ENCODE peak calls at places on chromosomes 1 and 21, in seven cellular contexts. One of them, this sample, is unnamed. For H3K36me3, the result is how much of the 10 kb centered on the place peaks cover.

GRCh38 chr1:34389974-34390373 is 213.3 kb downstream of the C1orf94 start:
- DNase-seq in CD8-positive, alpha-beta memory T cell: no peak
- DNase-seq in endodermal cell: no peak
- DNase-seq in thyroid gland: no peak
- DNase-seq in OCI-LY7: no peak
- DNase-seq in GM23248: no peak
- DNase-seq in IMR-90: no peak
- DNase-seq in this sample: no peak

GRCh38 chr1:169113613-169114119 is 7.2 kb downstream of the ATP1B1 start:
- DNase-seq in CD8-positive, alpha-beta memory T cell: no peak
- DNase-seq in endodermal cell: peak
- DNase-seq in GM23248: peak
- DNase-seq in IMR-90: peak
- DNase-seq in thyroid gland: no peak
- DNase-seq in OCI-LY7: peak
- DNase-seq in this sample: no peak

GRCh38 chr1:184060316-184060715 is 8.8 kb downstream of the TSEN15 start:
- DNase-seq in GM23248: peak
- DNase-seq in IMR-90: peak
- DNase-seq in CD8-positive, alpha-beta memory T cell: no peak
- DNase-seq in endodermal cell: no peak
- DNase-seq in OCI-LY7: no peak
- DNase-seq in thyroid gland: no peak
- DNase-seq in this sample: no peak

GRCh38 chr1:38783659-38784229 is 75.8 kb downstream of the RRAGC start:
- DNase-seq in IMR-90: no peak
- DNase-seq in OCI-LY7: no peak
- DNase-seq in CD8-positive, alpha-beta memory T cell: no peak
- DNase-seq in thyroid gland: no peak
- DNase-seq in GM23248: no peak
- DNase-seq in endodermal cell: no peak
- DNase-seq in this sample: no peak

GRCh38 chr1:156675715-156676311 is 1.4 kb downstream of the NES start:
- DNase-seq in IMR-90: peak
- DNase-seq in thyroid gland: no peak
- DNase-seq in CD8-positive, alpha-beta memory T cell: no peak
- DNase-seq in OCI-LY7: no peak
- DNase-seq in GM23248: no peak
- DNase-seq in endodermal cell: peak
- DNase-seq in this sample: no peak

GRCh38 chr1:240435996-240436566 is 175.9 kb downstream of the GREM2 start:
- DNase-seq in CD8-positive, alpha-beta memory T cell: no peak
- DNase-seq in thyroid gland: no peak
- DNase-seq in OCI-LY7: no peak
- DNase-seq in IMR-90: peak
- DNase-seq in endodermal cell: no peak
- DNase-seq in GM23248: no peak
- DNase-seq in this sample: no peak

GRCh38 chr1:155062702-155063411 is 683 bp upstream of the EFNA4 start:
- DNase-seq in GM23248: peak
- DNase-seq in CD8-positive, alpha-beta memory T cell: peak
- DNase-seq in thyroid gland: peak
- DNase-seq in IMR-90: peak
- DNase-seq in endodermal cell: peak
- DNase-seq in OCI-LY7: peak
- DNase-seq in this sample: peak

GRCh38 chr1:45934947-45935346 is 131.5 kb downstream of the MAST2 start:
- DNase-seq in thyroid gland: no peak
- DNase-seq in CD8-positive, alpha-beta memory T cell: no peak
- DNase-seq in endodermal cell: no peak
- DNase-seq in OCI-LY7: peak
- DNase-seq in IMR-90: no peak
- DNase-seq in GM23248: no peak
- DNase-seq in this sample: no peak

GRCh38 chr1:4825841-4826450 is 171.5 kb downstream of the AJAP1 start:
- DNase-seq in CD8-positive, alpha-beta memory T cell: no peak
- DNase-seq in thyroid gland: peak
- DNase-seq in endodermal cell: peak
- DNase-seq in OCI-LY7: peak
- DNase-seq in IMR-90: no peak
- DNase-seq in GM23248: no peak
- DNase-seq in this sample: no peak

GRCh38 chr21:38440746-38441145 is 57.5 kb downstream of the ERG start:
- DNase-seq in CD8-positive, alpha-beta memory T cell: no peak
- DNase-seq in thyroid gland: no peak
- DNase-seq in GM23248: peak
- DNase-seq in IMR-90: peak
- DNase-seq in OCI-LY7: no peak
- DNase-seq in endodermal cell: no peak
- DNase-seq in this sample: no peak

GRCh38 chr1:172322219-172323061 is 98.0 kb upstream of the C1orf105 start:
- DNase-seq in GM23248: peak
- DNase-seq in OCI-LY7: no peak
- DNase-seq in endodermal cell: peak
- DNase-seq in thyroid gland: peak
- DNase-seq in IMR-90: peak
- DNase-seq in CD8-positive, alpha-beta memory T cell: no peak
- DNase-seq in this sample: peak

GRCh38 chr1:94143173-94143808 is 22.3 kb upstream of the ABCA4 start:
- DNase-seq in endodermal cell: no peak
- DNase-seq in OCI-LY7: no peak
- DNase-seq in thyroid gland: no peak
- DNase-seq in CD8-positive, alpha-beta memory T cell: no peak
- DNase-seq in GM23248: no peak
- DNase-seq in IMR-90: peak
- DNase-seq in this sample: no peak

GRCh38 chr1:94142583-94142982 is 21.6 kb upstream of the ABCA4 start:
- DNase-seq in thyroid gland: no peak
- DNase-seq in CD8-positive, alpha-beta memory T cell: no peak
- DNase-seq in endodermal cell: peak
- DNase-seq in IMR-90: no peak
- DNase-seq in GM23248: no peak
- DNase-seq in OCI-LY7: no peak
- DNase-seq in this sample: no peak

GRCh38 chr1:94143809-94144176 is 22.8 kb upstream of the ABCA4 start:
- DNase-seq in IMR-90: no peak
- DNase-seq in OCI-LY7: no peak
- DNase-seq in endodermal cell: no peak
- DNase-seq in CD8-positive, alpha-beta memory T cell: no peak
- DNase-seq in GM23248: no peak
- DNase-seq in thyroid gland: no peak
- DNase-seq in this sample: no peak

GRCh38 chr1:94144836-94145235 is 23.9 kb upstream of the ABCA4 start:
- DNase-seq in GM23248: no peak
- DNase-seq in thyroid gland: no peak
- DNase-seq in CD8-positive, alpha-beta memory T cell: no peak
- DNase-seq in IMR-90: no peak
- DNase-seq in endodermal cell: no peak
- DNase-seq in OCI-LY7: no peak
- DNase-seq in this sample: no peak

GRCh38 chr1:94142022-94142421 is 21.1 kb upstream of the ABCA4 start:
- DNase-seq in CD8-positive, alpha-beta memory T cell: no peak
- DNase-seq in OCI-LY7: no peak
- DNase-seq in thyroid gland: no peak
- DNase-seq in IMR-90: peak
- DNase-seq in endodermal cell: no peak
- DNase-seq in GM23248: peak
- DNase-seq in this sample: no peak
- H3K27ac ChIP-seq in CD8-positive, alpha-beta memory T cell: no peak
- H3K27ac ChIP-seq in OCI-LY7: no peak
- H3K27ac ChIP-seq in thyroid gland: no peak
- H3K27ac ChIP-seq in IMR-90: no peak
- H3K27ac ChIP-seq in endodermal cell: no peak
- H3K27ac ChIP-seq in GM23248: peak
- H3K27ac ChIP-seq in this sample: no peak

DNA sequence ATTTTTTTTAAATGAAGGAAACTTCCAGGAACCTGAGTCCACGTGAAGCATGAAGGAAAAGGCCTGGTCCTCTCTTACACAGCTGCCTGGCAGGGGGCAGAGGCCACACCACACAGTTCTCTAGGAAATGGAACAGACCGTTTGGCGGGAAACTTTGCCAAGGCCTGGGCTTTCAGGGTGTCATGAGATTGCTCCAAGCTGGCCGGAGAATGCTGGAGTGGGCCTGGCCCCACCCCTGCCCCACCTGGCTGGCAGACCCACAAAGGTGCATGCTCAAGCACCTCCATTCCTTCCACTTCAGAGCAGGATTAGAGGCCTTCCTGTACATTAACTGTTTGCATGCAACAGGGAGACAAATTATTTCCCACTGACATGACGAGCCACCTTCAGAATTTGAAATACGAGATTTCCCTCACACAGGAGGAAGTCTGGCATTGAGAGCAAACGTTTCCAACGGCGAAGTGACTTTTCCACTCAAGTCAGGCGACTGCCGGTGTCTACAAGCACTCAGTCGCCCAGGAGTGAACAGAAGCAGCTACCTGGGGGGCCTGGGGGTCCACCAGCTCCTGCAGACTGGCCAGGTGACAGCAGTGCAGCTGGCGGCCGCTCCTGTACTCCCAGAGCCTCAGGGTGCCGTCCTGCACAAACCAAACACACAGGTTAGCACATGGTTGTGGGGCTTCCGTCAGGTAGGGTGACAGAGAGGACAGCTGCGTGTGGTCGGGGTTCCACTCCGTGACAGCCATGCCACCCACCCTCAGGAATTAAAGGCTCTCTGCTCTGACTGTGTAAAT is 24.0 kb downstream of the WDR4 start:
- DNase-seq in CD8-positive, alpha-beta memory T cell: no peak
- DNase-seq in OCI-LY7: no peak
- DNase-seq in thyroid gland: peak
- DNase-seq in GM23248: no peak
- DNase-seq in IMR-90: no peak
- DNase-seq in endodermal cell: no peak
- DNase-seq in this sample: no peak
- H3K36me3 ChIP-seq in CD8-positive, alpha-beta memory T cell: under half
- H3K36me3 ChIP-seq in OCI-LY7: half or more
- H3K36me3 ChIP-seq in thyroid gland: under half
- H3K36me3 ChIP-seq in GM23248: under half
- H3K36me3 ChIP-seq in IMR-90: half or more
- H3K36me3 ChIP-seq in endodermal cell: half or more
- H3K36me3 ChIP-seq in this sample: under half

GRCh38 chr1:66282343-66282852 is 251.6 kb upstream of the SGIP1 start:
- DNase-seq in IMR-90: peak
- DNase-seq in endodermal cell: no peak
- DNase-seq in GM23248: peak
- DNase-seq in OCI-LY7: peak
- DNase-seq in thyroid gland: peak
- DNase-seq in CD8-positive, alpha-beta memory T cell: peak
- DNase-seq in this sample: peak

GRCh38 chr1:66283583-66284041 is 250.3 kb upstream of the SGIP1 start:
- DNase-seq in endodermal cell: no peak
- DNase-seq in GM23248: peak
- DNase-seq in CD8-positive, alpha-beta memory T cell: no peak
- DNase-seq in thyroid gland: no peak
- DNase-seq in IMR-90: peak
- DNase-seq in OCI-LY7: no peak
- DNase-seq in this sample: no peak

GRCh38 chr1:66284746-66285145 is 249.2 kb upstream of the SGIP1 start:
- DNase-seq in thyroid gland: no peak
- DNase-seq in IMR-90: no peak
- DNase-seq in CD8-positive, alpha-beta memory T cell: no peak
- DNase-seq in endodermal cell: no peak
- DNase-seq in GM23248: no peak
- DNase-seq in OCI-LY7: no peak
- DNase-seq in this sample: no peak

GRCh38 chr1:66282885-66283284 is 251.1 kb upstream of the SGIP1 start:
- DNase-seq in IMR-90: peak
- DNase-seq in CD8-positive, alpha-beta memory T cell: no peak
- DNase-seq in thyroid gland: no peak
- DNase-seq in endodermal cell: no peak
- DNase-seq in GM23248: peak
- DNase-seq in OCI-LY7: no peak
- DNase-seq in this sample: no peak

GRCh38 chr1:66281808-66282207 is 252.1 kb upstream of the SGIP1 start:
- DNase-seq in CD8-positive, alpha-beta memory T cell: no peak
- DNase-seq in thyroid gland: no peak
- DNase-seq in GM23248: no peak
- DNase-seq in IMR-90: no peak
- DNase-seq in endodermal cell: no peak
- DNase-seq in OCI-LY7: no peak
- DNase-seq in this sample: no peak
- H3K27ac ChIP-seq in CD8-positive, alpha-beta memory T cell: no peak
- H3K27ac ChIP-seq in thyroid gland: no peak
- H3K27ac ChIP-seq in GM23248: peak
- H3K27ac ChIP-seq in IMR-90: peak
- H3K27ac ChIP-seq in endodermal cell: no peak
- H3K27ac ChIP-seq in OCI-LY7: peak
- H3K27ac ChIP-seq in this sample: no peak

GRCh38 chr1:1877852-1878436 is 12.9 kb downstream of the GNB1 start:
- DNase-seq in CD8-positive, alpha-beta memory T cell: no peak
- DNase-seq in thyroid gland: no peak
- DNase-seq in endodermal cell: no peak
- DNase-seq in IMR-90: no peak
- DNase-seq in OCI-LY7: no peak
- DNase-seq in GM23248: no peak
- DNase-seq in this sample: no peak
- H3K36me3 ChIP-seq in CD8-positive, alpha-beta memory T cell: under half
- H3K36me3 ChIP-seq in thyroid gland: under half
- H3K36me3 ChIP-seq in endodermal cell: half or more
- H3K36me3 ChIP-seq in IMR-90: under half
- H3K36me3 ChIP-seq in OCI-LY7: half or more
- H3K36me3 ChIP-seq in GM23248: under half
- H3K36me3 ChIP-seq in this sample: under half